ENCODE peak calls at places on chromosome 20, in four cellular contexts. V is A549, P is HepG2, M is K562. K is an unnamed sample.

GRCh38 chr20:45926731-45927070 is 7.8 kb upstream of the PCIF1 start:
- DNase-seq in M (no peak), V (no peak), P (no peak), K (no peak)

GRCh38 chr20:24936526-24937407 is 12.3 kb upstream of the CST7 start:
- DNase-seq in M (no peak), P (no peak), V (no peak), K (no peak)

GRCh38 chr20:53654932-53655674 is 61.5 kb upstream of the ZNF217 start:
- DNase-seq in V (no peak), M (no peak), P (no peak), K (no peak)

GRCh38 chr20:25065625-25066338 is 7.8 kb upstream of the ACSS1 start:
- DNase-seq in M (peak), V (peak), P (peak), K (peak)

GRCh38 chr20:61350500-61351250 is 98.6 kb downstream of the CDH4 start:
- DNase-seq in V (no peak), M (no peak), P (no peak), K (no peak)

GRCh38 chr20:40812415-40813212 is 123.6 kb upstream of the MAFB start:
- DNase-seq in M (no peak), V (no peak), P (no peak), K (no peak)

GRCh38 chr20:44089987-44090674 is 96.9 kb downstream of the JPH2 start:
- DNase-seq in P (peak), M (peak), V (peak), K (no peak)

GRCh38 chr20:8388146-8388545 is 256.1 kb downstream of the PLCB1 start:
- DNase-seq in P (no peak), V (no peak), M (no peak), K (no peak)

GRCh38 chr20:48064929-48065328 is 279.6 kb upstream of the SULF2 start:
- DNase-seq in P (no peak), M (no peak), V (no peak), K (no peak)

GRCh38 chr20:62369508-62370114 is 2.5 kb upstream of the LAMA5 start:
- DNase-seq in P (no peak), V (no peak), M (no peak), K (no peak)

GRCh38 chr20:9514461-9515210 is at the start of gene LAMP5:
- DNase-seq in M (no peak), P (no peak), V (no peak), K (peak)

GRCh38 chr20:4592316-4593148 is 129.2 kb upstream of the PRND start:
- DNase-seq in V (peak), M (peak), P (peak), K (peak)

GRCh38 chr20:38065764-38066375 is 32.3 kb downstream of the RPRD1B start:
- DNase-seq in M (no peak), P (peak), V (no peak), K (no peak)

GRCh38 chr20:63295422-63295821 is 2.4 kb downstream of the COL20A1 start:
- DNase-seq in P (no peak), V (no peak), M (no peak), K (no peak)

GRCh38 chr20:52105045-52105572 is 86.5 kb downstream of the ZFP64 start:
- DNase-seq in V (peak), P (no peak), M (no peak), K (peak)

GRCh38 chr20:46316984-46317684 is 8.8 kb upstream of the CDH22 start:
- DNase-seq in M (no peak), P (no peak), V (no peak), K (no peak)

GRCh38 chr20:14342910-14343309 is 5.5 kb upstream of the FLRT3 start:
- DNase-seq in M (no peak), V (no peak), P (no peak), K (no peak)

GRCh38 chr20:36167826-36168634 is 13.5 kb downstream of the EPB41L1 start:
- DNase-seq in V (peak), M (peak), P (no peak), K (no peak)

GRCh38 chr20:40331699-40332098 is 357.3 kb downstream of the MAFB start:
- DNase-seq in V (no peak), M (no peak), P (no peak), K (no peak)

GRCh38 chr20:50392138-50392866 is 117.9 kb upstream of the PTPN1 start:
- DNase-seq in P (no peak), V (no peak), M (no peak), K (no peak)

GRCh38 chr20:10090588-10091166 is 55.9 kb downstream of the ANKEF1 start:
- DNase-seq in V (peak), M (peak), P (peak), K (peak)

GRCh38 chr20:36726168-36726567 is 19.7 kb downstream of the NDRG3 start:
- DNase-seq in P (no peak), M (no peak), V (no peak), K (no peak)

GRCh38 chr20:57431539-57431835 is 40.3 kb downstream of the RBM38 start:
- DNase-seq in P (no peak), M (no peak), V (no peak), K (no peak)

GRCh38 chr20:43824699-43825402 is 89.8 kb upstream of the TOX2 start:
- DNase-seq in M (no peak), V (no peak), P (peak), K (peak)

GRCh38 chr20:48919336-48919881 is 2.1 kb upstream of the ARFGEF2 start:
- DNase-seq in M (no peak), V (no peak), P (no peak), K (no peak)

GRCh38 chr20:47063808-47064207 is 169.2 kb downstream of the EYA2 start:
- DNase-seq in V (no peak), P (no peak), M (no peak), K (no peak)

GRCh38 chr20:3193806-3194616 is 10.5 kb downstream of the DDRGK1 start:
- DNase-seq in V (no peak), P (no peak), M (no peak), K (no peak)

GRCh38 chr20:2139736-2140135 is 38.1 kb downstream of the STK35 start:
- DNase-seq in M (no peak), P (no peak), V (no peak), K (no peak)
- TF ChIP-seq MAX in M (no peak), P (no peak), V (no peak), K (no peak)

GRCh38 chr20:32484221-32485125 is 100.7 kb downstream of the NOL4L start:
- DNase-seq in P (no peak), M (no peak), V (peak), K (peak)
- TF ChIP-seq HMGXB4 in P (peak), M (no peak), V (no peak), K (no peak)

GRCh38 chr20:1664911-1665310 is 7.3 kb upstream of the SIRPG start:
- DNase-seq in M (no peak), V (no peak), P (no peak), K (no peak)
- TF ChIP-seq MAX in M (no peak), V (no peak), P (no peak), K (no peak)

GRCh38 chr20:909641-910040 is 6.5 kb downstream of the ANGPT4 start:
- DNase-seq in V (no peak), P (no peak), M (no peak), K (no peak)
- TF ChIP-seq HMGXB4 in V (no peak), P (no peak), M (no peak), K (no peak)

GRCh38 chr20:32207626-32208498 is at the start of the genes PLAGL2 and POFUT1:
- DNase-seq in P (peak), M (peak), V (peak), K (peak)
- TF ChIP-seq MAX in P (peak), M (no peak), V (peak), K (no peak)

GRCh38 chr20:17727351-17727750 is 27.6 kb downstream of the BANF2 start:
- DNase-seq in M (no peak), P (no peak), V (no peak), K (no peak)
- TF ChIP-seq HMGXB4 in M (no peak), P (no peak), V (no peak), K (no peak)

GRCh38 chr20:20821496-20822260 is 109.2 kb upstream of the RALGAPA2 start:
- DNase-seq in P (no peak), V (no peak), M (no peak), K (peak)

GRCh38 chr20:20827992-20828597 is 115.7 kb upstream of the RALGAPA2 start:
- DNase-seq in V (no peak), P (no peak), M (no peak), K (no peak)

GRCh38 chr20:20823469-20823868 is 111.0 kb upstream of the RALGAPA2 start:
- DNase-seq in P (no peak), M (no peak), V (no peak), K (no peak)

GRCh38 chr20:20820780-20821495 is 108.5 kb upstream of the RALGAPA2 start:
- DNase-seq in P (no peak), M (no peak), V (no peak), K (no peak)

GRCh38 chr20:20824924-20825584 is 112.6 kb upstream of the RALGAPA2 start:
- DNase-seq in M (peak), P (peak), V (peak), K (peak)
- TF ChIP-seq MAX in M (no peak), P (no peak), V (no peak), K (no peak)

DNA sequence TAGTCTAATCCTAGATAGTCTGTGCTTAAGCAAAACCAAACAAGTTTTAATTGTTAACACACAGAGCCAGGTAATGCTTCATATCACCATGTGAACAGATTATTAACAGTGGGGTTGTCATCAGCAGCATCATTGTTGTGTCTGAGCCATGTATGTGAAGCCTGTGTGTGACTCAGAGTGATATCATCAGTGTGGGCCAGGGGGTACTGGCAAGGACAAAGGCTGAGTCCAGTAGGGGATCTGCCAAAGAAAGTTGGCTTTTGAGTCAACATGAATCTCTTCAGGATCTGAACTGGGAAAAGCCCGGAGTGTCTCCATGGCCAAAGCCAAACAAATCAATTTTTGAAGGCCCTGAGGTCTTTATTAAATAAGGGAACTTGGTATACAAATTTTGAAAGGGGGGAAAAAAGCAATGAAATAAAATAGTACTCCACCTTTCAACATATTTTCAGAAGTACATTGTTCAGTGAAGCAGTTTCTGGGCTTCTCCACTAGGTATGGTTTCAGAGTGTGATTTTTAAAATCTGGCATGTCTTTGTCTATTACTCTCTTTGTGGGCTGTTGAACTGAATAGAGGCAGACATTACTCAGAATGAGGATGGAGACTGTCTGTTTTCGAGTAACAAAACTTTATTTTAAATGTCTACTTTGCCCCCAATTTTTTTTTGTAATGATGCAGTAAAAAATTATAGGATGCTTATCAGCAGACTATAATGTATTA is 444.2 kb upstream of the JAG1 start:
- DNase-seq in V (peak), P (no peak), M (no peak), K (no peak)
- TF ChIP-seq HMGXB4 in V (no peak), P (no peak), M (no peak), K (no peak)

K was measured in WTC11.